ENCODE peak calls at places on chromosomes 2 and 18, in eight cellular contexts. O is kidney; N is neural crest cell; X is astrocyte of the spinal cord; B is dermis microvascular lymphatic vessel endothelial cell; Q is stimulated activated CD4-positive, alpha-beta T cell treated with anti-CD3 and anti-CD28 coated beads, TNF-alpha, amount 100 ng/mL, for 4 hours; P is cardiac fibroblast; G is sciatic nerve. L is an unnamed sample.

GRCh38 chr2:202203348-202203747 is 35.0 kb downstream of the SUMO1 start:
- DNase-seq in O (no peak), N (no peak), X (no peak), B (no peak), Q (no peak), P (no peak), G (no peak), L (no peak)

GRCh38 chr2:19799881-19800780 is 101.7 kb downstream of the TTC32 start:
- DNase-seq in O (no peak), N (no peak), X (peak), B (no peak), Q (no peak), P (no peak), G (no peak), L (no peak)

GRCh38 chr2:48844418-48845155 is 89.1 kb upstream of the LHCGR start:
- DNase-seq in O (no peak), N (no peak), X (peak), B (no peak), Q (no peak), P (peak), G (no peak), L (no peak)

GRCh38 chr2:191660575-191660974 is 17.4 kb upstream of the NABP1 start:
- DNase-seq in O (no peak), N (no peak), X (no peak), B (no peak), Q (no peak), P (no peak), G (no peak), L (no peak)

GRCh38 chr2:164560181-164560792 is 61.0 kb downstream of the GRB14 start:
- DNase-seq in O (no peak), N (no peak), X (peak), B (peak), Q (no peak), P (peak), G (no peak), L (no peak)

GRCh38 chr2:18084376-18084775 is 205.9 kb downstream of the KCNS3 start:
- DNase-seq in O (no peak), N (no peak), X (no peak), B (no peak), Q (no peak), P (no peak), G (no peak), L (no peak)

GRCh38 chr2:65103013-65103720 is 26.7 kb downstream of the RAB1A start:
- DNase-seq in O (peak), N (no peak), X (no peak), B (no peak), Q (no peak), P (no peak), G (no peak), L (no peak)

GRCh38 chr18:23837591-23837990 is 148.3 kb downstream of the LAMA3 start:
- DNase-seq in O (no peak), N (no peak), X (peak), B (peak), Q (no peak), P (peak), G (no peak), L (no peak)

GRCh38 chr2:180033993-180034894 is 27.1 kb upstream of the CWC22 start:
- DNase-seq in O (no peak), N (no peak), X (peak), B (no peak), Q (no peak), P (peak), G (no peak), L (no peak)

L was measured in chondrocyte.